ENCODE peak calls at places on chromosomes 16 and 17, in four cellular contexts. One of them, this sample, is unnamed.

GRCh38 chr17:48213797-48214196 is 106.2 kb downstream of the SNX11 start:
- DNase-seq in HepG2: no peak
- DNase-seq in H1: no peak
- DNase-seq in HCT116: no peak
- DNase-seq in this sample: no peak

GRCh38 chr17:29593546-29594440 is 861 bp downstream of the ANKRD13B start:
- DNase-seq in HepG2: no peak
- DNase-seq in H1: peak; percentile 72
- DNase-seq in HCT116: no peak
- DNase-seq in this sample: no peak

GRCh38 chr16:53666816-53667415 is 36.7 kb downstream of the RPGRIP1L start:
- DNase-seq in HepG2: peak; percentile 17
- DNase-seq in H1: no peak
- DNase-seq in HCT116: no peak
- DNase-seq in this sample: no peak

GRCh38 chr16:19809121-19809635 is 75.5 kb downstream of the GPRC5B start:
- DNase-seq in HepG2: no peak
- DNase-seq in H1: no peak
- DNase-seq in HCT116: no peak
- DNase-seq in this sample: no peak

GRCh38 chr17:44829558-44830358 is at the start of gene GJC1:
- DNase-seq in HepG2: no peak
- DNase-seq in H1: peak; percentile 83
- DNase-seq in HCT116: no peak
- DNase-seq in this sample: no peak

GRCh38 chr16:88074041-88074440 is 122.8 kb downstream of the BANP start:
- DNase-seq in HepG2: no peak
- DNase-seq in H1: no peak
- DNase-seq in HCT116: no peak
- DNase-seq in this sample: no peak

GRCh38 chr16:80250376-80250775 is 290.4 kb upstream of the DYNLRB2 start:
- DNase-seq in HepG2: no peak
- DNase-seq in H1: no peak
- DNase-seq in HCT116: no peak
- DNase-seq in this sample: no peak

GRCh38 chr16:82819286-82819685 is 192.5 kb downstream of the CDH13 start:
- DNase-seq in HepG2: no peak
- DNase-seq in H1: no peak
- DNase-seq in HCT116: no peak
- DNase-seq in this sample: peak; percentile 5

GRCh38 chr16:4700997-4701743 is 7.8 kb downstream of the NUDT16L1 start:
- DNase-seq in HepG2: no peak
- DNase-seq in H1: no peak
- DNase-seq in HCT116: no peak
- DNase-seq in this sample: no peak

DNA sequence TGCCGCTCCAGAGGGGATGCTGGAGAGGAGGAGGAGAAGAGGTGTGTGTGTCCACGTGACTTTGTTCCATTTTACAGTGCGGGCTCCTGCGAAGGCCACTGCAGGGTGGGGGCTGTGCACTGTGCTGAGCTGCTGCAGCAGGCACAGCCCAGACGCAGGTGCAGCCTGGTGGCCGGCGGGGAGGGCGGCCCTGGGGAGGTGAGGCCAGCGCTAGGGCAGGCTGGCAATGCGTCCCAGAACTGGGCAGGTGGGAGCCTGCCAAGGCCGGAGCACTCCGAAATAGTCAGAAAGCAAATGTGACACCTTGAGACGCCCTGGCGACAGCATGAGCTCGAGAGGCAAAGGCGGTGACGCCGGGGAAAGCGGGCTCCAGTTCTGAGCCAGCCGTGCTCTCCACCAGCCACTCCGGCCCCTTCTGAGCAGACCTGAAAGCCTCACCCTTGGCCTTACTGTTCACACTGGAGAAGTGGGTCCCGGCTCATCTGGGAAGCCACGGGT is 29.7 kb downstream of the CIBAR2 start:
- DNase-seq in HepG2: no peak
- DNase-seq in H1: peak; percentile 78
- DNase-seq in HCT116: no peak
- DNase-seq in this sample: peak; percentile 44
- H3K4me3 ChIP-seq in HepG2: no peak overlapping the region
- H3K4me3 ChIP-seq in H1: peak overlapping the region; percentile 27
- H3K4me3 ChIP-seq in HCT116: no peak overlapping the region
- H3K4me3 ChIP-seq in this sample: peak overlapping the region; percentile 31

GRCh38 chr16:59192551-59193199 is 458.6 kb upstream of the GOT2 start:
- DNase-seq in HepG2: peak; percentile 42
- DNase-seq in H1: peak; percentile 86
- DNase-seq in HCT116: no peak
- DNase-seq in this sample: peak; percentile 36
- TF ChIP-seq ZNF274 in HepG2: no peak
- TF ChIP-seq ZNF274 in H1: no peak
- TF ChIP-seq ZNF274 in HCT116: no peak
- TF ChIP-seq ZNF274 in this sample: no peak

GRCh38 chr17:2398188-2398587 is 2.7 kb downstream of the MNT start:
- DNase-seq in HepG2: no peak
- DNase-seq in H1: no peak
- DNase-seq in HCT116: no peak
- DNase-seq in this sample: no peak
- H3K4me3 ChIP-seq in HepG2: peak overlapping the region; percentile 81
- H3K4me3 ChIP-seq in H1: peak overlapping the region; percentile 58
- H3K4me3 ChIP-seq in HCT116: peak overlapping the region; percentile 96
- H3K4me3 ChIP-seq in this sample: peak overlapping the region; percentile 40

DNA sequence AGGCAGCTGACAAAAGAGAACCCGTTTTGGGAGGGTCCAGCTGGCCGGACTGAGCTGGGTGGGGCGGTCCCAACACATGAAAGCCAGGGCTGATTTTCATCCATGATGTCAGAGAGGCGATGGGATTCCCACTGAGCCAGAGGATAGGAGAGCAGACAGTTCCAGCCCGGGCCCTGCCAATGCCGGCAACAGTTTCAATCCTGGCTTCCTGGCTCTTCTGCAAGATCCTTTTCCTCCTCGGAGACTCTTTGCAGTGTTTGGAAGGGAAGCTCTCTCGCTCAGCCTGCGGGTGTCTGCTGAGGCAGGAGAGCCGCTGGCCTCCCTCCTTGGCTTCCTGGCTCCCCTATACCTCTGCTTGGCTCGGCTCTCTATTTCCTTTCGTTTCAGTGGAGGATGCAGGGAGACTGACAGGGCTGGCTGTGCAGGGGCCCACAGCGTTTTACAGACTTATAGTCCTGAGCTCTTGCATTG is 145.5 kb upstream of the SOX9 start:
- DNase-seq in HepG2: no peak
- DNase-seq in H1: no peak
- DNase-seq in HCT116: no peak
- DNase-seq in this sample: no peak
- TF ChIP-seq ZNF274 in HepG2: no peak
- TF ChIP-seq ZNF274 in H1: no peak
- TF ChIP-seq ZNF274 in HCT116: no peak
- TF ChIP-seq ZNF274 in this sample: no peak